ENCODE peak calls at places on chromosomes 11 and 22, in ten cellular contexts. F is mammary epithelial cell, T is OCI-LY7, C is foreskin keratinocyte, E is psoas muscle, I is heart right ventricle, Z is pancreas, R is adrenal gland, B is colonic mucosa, Q is SK-N-SH. Y is an unnamed sample.

GRCh38 chr11:59822989-59823566 is 12.5 kb upstream of the MRPL16 start:
- DNase-seq in F (peak), T (peak), C (no peak), E (no peak), I (no peak), Z (peak), R (peak), B (peak), Q (peak), Y (no peak)

GRCh38 chr22:31616315-31616980 is 45.6 kb downstream of the PISD start:
- DNase-seq in F (no peak), T (no peak), C (no peak), E (no peak), I (no peak), Z (no peak), R (peak), B (no peak), Q (no peak), Y (no peak)

GRCh38 chr11:1502971-1503707 is 16.6 kb upstream of the MOB2 start:
- DNase-seq in F (no peak), T (no peak), C (no peak), E (no peak), I (peak), Z (no peak), R (peak), B (no peak), Q (peak), Y (no peak)

GRCh38 chr11:75031224-75031753 is 42.6 kb downstream of the NEU3 start:
- DNase-seq in F (peak), T (no peak), C (peak), E (no peak), I (no peak), Z (no peak), R (peak), B (no peak), Q (no peak), Y (no peak)

GRCh38 chr22:20218981-20219380 is 49.1 kb downstream of the RTN4R start:
- DNase-seq in F (no peak), T (no peak), C (no peak), E (no peak), I (no peak), Z (no peak), R (no peak), B (no peak), Q (no peak), Y (no peak)

GRCh38 chr22:35846804-35847203 is 129.1 kb downstream of the APOL5 start:
- DNase-seq in F (no peak), T (no peak), C (no peak), E (no peak), I (no peak), Z (no peak), R (no peak), B (no peak), Q (no peak), Y (no peak)

GRCh38 chr22:38971202-38971601 is 10.9 kb upstream of the APOBEC3B start:
- DNase-seq in F (no peak), T (no peak), C (no peak), E (no peak), I (no peak), Z (no peak), R (no peak), B (no peak), Q (no peak), Y (no peak)

GRCh38 chr11:108963118-108963517 is 298.2 kb downstream of the DDX10 start:
- DNase-seq in F (no peak), T (no peak), C (no peak), E (no peak), I (no peak), Z (no peak), R (no peak), B (no peak), Q (no peak), Y (no peak)

GRCh38 chr22:50260801-50261614 is 475 bp downstream of the MAPK12 start:
- DNase-seq in F (peak), T (peak), C (no peak), E (no peak), I (peak), Z (no peak), R (no peak), B (no peak), Q (peak), Y (no peak)

GRCh38 chr11:77994434-77995362 is at the start of gene INTS4:
- DNase-seq in F (peak), T (peak), C (peak), E (peak), I (peak), Z (peak), R (peak), B (peak), Q (peak), Y (peak)

GRCh38 chr11:10758959-10759358 is 7.9 kb downstream of the CTR9 start:
- DNase-seq in F (no peak), T (peak), C (no peak), E (no peak), I (no peak), Z (no peak), R (no peak), B (no peak), Q (no peak), Y (no peak)

GRCh38 chr11:30346068-30346688 is 23.3 kb downstream of the ARL14EP start:
- DNase-seq in F (peak), T (peak), C (no peak), E (no peak), I (no peak), Z (no peak), R (no peak), B (no peak), Q (peak), Y (no peak)

GRCh38 chr11:124297921-124298320 is 15.8 kb downstream of the OR8D1 start:
- DNase-seq in F (peak), T (no peak), C (no peak), E (no peak), I (no peak), Z (no peak), R (no peak), B (no peak), Q (no peak), Y (no peak)

GRCh38 chr11:126352934-126353801 is 2.3 kb upstream of the ST3GAL4 start:
- DNase-seq in F (peak), T (peak), C (peak), E (no peak), I (no peak), Z (no peak), R (no peak), B (no peak), Q (no peak), Y (no peak)

GRCh38 chr11:47216141-47216798 is 1.5 kb downstream of the DDB2 start:
- DNase-seq in F (peak), T (peak), C (peak), E (peak), I (peak), Z (no peak), R (peak), B (peak), Q (peak), Y (peak)

GRCh38 chr11:30919389-30920172 is 333.4 kb upstream of the MPPED2 start:
- DNase-seq in F (no peak), T (no peak), C (no peak), E (no peak), I (no peak), Z (no peak), R (no peak), B (no peak), Q (no peak), Y (no peak)

GRCh38 chr11:20154381-20154780 is 5.9 kb downstream of the DBX1 start:
- DNase-seq in F (no peak), T (no peak), C (no peak), E (no peak), I (no peak), Z (no peak), R (no peak), B (no peak), Q (no peak), Y (no peak)

GRCh38 chr11:100752371-100753073 is 65.4 kb downstream of the ARHGAP42 start:
- DNase-seq in F (peak), T (no peak), C (no peak), E (no peak), I (no peak), Z (no peak), R (no peak), B (no peak), Q (no peak), Y (no peak)

GRCh38 chr11:115476463-115477286 is 27.5 kb downstream of the CADM1 start:
- DNase-seq in F (no peak), T (no peak), C (no peak), E (no peak), I (no peak), Z (no peak), R (no peak), B (no peak), Q (no peak), Y (no peak)
- H3K27ac ChIP-seq in F (no peak), T (no peak), C (no peak), E (no peak), I (no peak), Z (no peak), R (no peak), B (no peak), Q (peak), Y (no peak)

GRCh38 chr11:18012314-18012905 is 437 bp downstream of the SERGEF start:
- DNase-seq in F (peak), T (peak), C (no peak), E (peak), I (peak), Z (peak), R (peak), B (peak), Q (peak), Y (no peak)

GRCh38 chr11:18012906-18013781 is at the start of gene SERGEF:
- DNase-seq in F (peak), T (peak), C (peak), E (peak), I (peak), Z (peak), R (peak), B (peak), Q (peak), Y (peak)

GRCh38 chr11:18011633-18012313 is 1.1 kb downstream of the SERGEF start:
- DNase-seq in F (no peak), T (no peak), C (no peak), E (no peak), I (no peak), Z (no peak), R (no peak), B (peak), Q (peak), Y (no peak)

GRCh38 chr11:18010977-18011586 is 1.8 kb downstream of the SERGEF start:
- DNase-seq in F (no peak), T (no peak), C (no peak), E (no peak), I (no peak), Z (no peak), R (no peak), B (no peak), Q (no peak), Y (no peak)

GRCh38 chr11:18010271-18010670 is 2.6 kb downstream of the SERGEF start:
- DNase-seq in F (no peak), T (peak), C (no peak), E (no peak), I (no peak), Z (no peak), R (no peak), B (no peak), Q (no peak), Y (no peak)
- TF ChIP-seq CTCF in F (no peak), T (peak), C (peak), E (no peak), I (no peak), Z (no peak), R (no peak), B (no peak), Q (no peak), Y (no peak)

DNA sequence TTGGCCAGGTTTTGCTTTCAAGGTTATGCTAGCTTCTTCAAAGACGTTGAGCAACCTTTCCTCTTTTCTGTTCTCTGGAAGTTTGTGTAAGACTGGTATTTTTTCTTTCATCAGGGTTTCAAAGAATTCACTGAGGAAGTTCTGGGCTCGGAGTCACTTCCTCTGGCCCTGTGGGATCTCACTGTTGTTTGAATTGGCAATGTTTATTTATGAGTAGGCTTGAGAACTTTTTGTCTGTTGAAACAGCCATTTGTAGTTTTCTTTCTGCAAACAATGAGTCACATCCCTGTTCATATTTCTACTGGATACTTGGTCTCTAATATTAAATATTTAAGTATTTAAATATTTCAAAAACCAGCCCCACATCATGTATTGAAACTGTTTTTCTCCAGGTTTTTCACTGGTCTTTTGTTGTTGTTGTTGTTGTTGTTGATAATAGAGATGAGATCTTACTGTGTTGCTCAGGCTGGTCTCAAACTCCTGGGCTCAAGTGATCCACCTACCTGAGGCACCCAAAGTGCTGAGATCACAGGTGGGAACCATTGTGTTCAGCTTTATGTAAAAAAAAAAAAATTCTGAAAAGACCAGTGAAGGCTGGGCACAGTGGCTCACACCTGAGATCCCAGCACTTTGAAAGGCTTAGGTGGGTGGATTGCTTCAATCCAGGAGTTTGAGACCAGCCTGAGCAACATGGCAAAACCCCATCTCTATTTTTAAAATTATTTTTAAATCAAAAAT is 26.9 kb downstream of the SUSD2 start:
- DNase-seq in F (peak), T (no peak), C (peak), E (no peak), I (no peak), Z (peak), R (peak), B (no peak), Q (peak), Y (no peak)
- H3K27ac ChIP-seq in F (peak), T (no peak), C (peak), E (peak), I (peak), Z (peak), R (peak), B (peak), Q (peak), Y (peak)

GRCh38 chr11:69820441-69820840 is 1.2 kb upstream of the FGF3 start:
- DNase-seq in F (no peak), T (no peak), C (no peak), E (no peak), I (no peak), Z (no peak), R (no peak), B (no peak), Q (no peak), Y (no peak)

GRCh38 chr11:69819541-69820070 is 390 bp upstream of the FGF3 start:
- DNase-seq in F (no peak), T (no peak), C (no peak), E (no peak), I (no peak), Z (no peak), R (no peak), B (no peak), Q (peak), Y (no peak)

GRCh38 chr11:69817265-69818236 is 1.7 kb downstream of the FGF3 start:
- DNase-seq in F (peak), T (no peak), C (no peak), E (no peak), I (no peak), Z (no peak), R (no peak), B (no peak), Q (peak), Y (no peak)

GRCh38 chr11:69818243-69819108 is 740 bp downstream of the FGF3 start:
- DNase-seq in F (no peak), T (no peak), C (no peak), E (no peak), I (no peak), Z (no peak), R (no peak), B (no peak), Q (peak), Y (no peak)

DNA sequence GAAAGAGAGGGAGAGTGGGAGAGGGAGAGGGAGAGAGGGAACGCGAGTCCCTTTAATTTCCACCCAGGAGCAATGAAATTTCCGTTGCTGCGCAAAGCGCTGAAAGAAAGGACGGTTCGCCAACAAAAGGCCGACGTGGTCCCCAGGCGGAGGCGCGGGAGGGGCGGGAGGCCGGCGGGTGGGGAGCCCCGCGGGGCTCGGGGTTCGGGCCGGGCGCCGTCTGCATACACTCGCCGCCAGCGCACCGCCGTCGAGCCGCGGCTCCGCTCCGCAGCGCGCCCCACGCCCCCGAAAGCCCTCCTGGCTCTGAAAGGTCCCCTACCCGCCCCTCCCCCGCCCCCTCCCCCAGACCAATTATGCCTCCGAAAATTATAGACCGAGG is at the start of gene FGF3:
- DNase-seq in F (no peak), T (no peak), C (no peak), E (no peak), I (no peak), Z (no peak), R (no peak), B (no peak), Q (no peak), Y (no peak)
- TF ChIP-seq CTCF in F (no peak), T (no peak), C (no peak), E (no peak), I (no peak), Z (no peak), R (no peak), B (no peak), Q (no peak), Y (no peak)

GRCh38 chr11:86623736-86624135 is 48.7 kb downstream of the ME3 start:
- DNase-seq in F (no peak), T (no peak), C (peak), E (no peak), I (no peak), Z (no peak), R (no peak), B (no peak), Q (no peak), Y (no peak)
- H3K27ac ChIP-seq in F (peak), T (no peak), C (peak), E (no peak), I (no peak), Z (no peak), R (no peak), B (no peak), Q (no peak), Y (no peak)

DNA sequence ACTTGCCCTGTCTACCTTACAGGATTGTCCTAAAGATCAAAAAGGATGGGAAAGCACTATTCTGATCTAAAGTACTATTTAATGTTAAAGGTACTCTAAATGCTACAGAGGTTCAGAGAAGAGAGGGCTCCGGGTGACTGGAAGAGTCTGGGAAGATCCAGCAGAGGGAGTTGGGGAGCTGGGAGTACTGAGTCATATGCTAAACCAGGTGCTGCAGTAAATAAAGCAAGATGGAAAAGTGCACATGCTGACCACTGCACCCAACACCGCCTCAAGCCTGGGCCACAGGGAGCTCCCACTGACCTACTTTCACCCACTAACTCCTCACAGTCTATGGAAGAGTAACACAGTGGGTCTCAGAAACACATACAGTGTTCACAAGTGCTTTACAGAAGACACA is 49.3 kb downstream of the WT1 start:
- DNase-seq in F (peak), T (no peak), C (peak), E (no peak), I (no peak), Z (no peak), R (peak), B (peak), Q (peak), Y (no peak)
- TF ChIP-seq CTCF in F (peak), T (peak), C (peak), E (no peak), I (peak), Z (no peak), R (peak), B (no peak), Q (peak), Y (no peak)

DNA sequence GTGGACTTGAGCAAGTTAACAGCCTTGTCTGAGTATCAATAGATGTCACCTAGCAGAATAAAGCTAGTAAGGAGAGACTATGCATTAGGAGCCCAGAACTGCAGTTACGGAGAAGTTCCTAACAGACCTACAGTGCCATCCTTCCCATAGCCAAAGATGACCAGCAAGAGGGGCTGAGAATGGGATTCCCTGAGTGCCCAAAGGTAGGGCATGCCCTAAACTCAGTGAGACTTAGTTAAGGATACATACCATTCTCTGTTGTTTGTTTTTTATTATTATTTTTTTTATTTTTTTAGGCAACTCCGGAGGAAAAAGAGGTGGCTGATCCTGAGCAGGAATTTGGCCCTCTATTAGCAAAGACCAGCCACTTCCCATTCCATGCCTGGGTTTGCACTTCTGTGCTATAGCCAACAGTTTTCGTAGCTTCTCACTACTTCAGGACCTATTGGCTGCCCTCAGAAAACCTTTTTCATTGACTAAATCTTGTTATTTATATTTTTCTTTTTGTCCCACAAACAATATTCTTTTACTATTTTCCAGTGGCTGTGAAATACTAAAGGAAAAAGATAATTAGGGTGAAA is 33.3 kb upstream of the CCDC34 start:
- DNase-seq in F (no peak), T (no peak), C (no peak), E (no peak), I (no peak), Z (no peak), R (no peak), B (no peak), Q (no peak), Y (no peak)
- H3K27ac ChIP-seq in F (no peak), T (no peak), C (no peak), E (no peak), I (no peak), Z (peak), R (no peak), B (peak), Q (no peak), Y (no peak)

DNA sequence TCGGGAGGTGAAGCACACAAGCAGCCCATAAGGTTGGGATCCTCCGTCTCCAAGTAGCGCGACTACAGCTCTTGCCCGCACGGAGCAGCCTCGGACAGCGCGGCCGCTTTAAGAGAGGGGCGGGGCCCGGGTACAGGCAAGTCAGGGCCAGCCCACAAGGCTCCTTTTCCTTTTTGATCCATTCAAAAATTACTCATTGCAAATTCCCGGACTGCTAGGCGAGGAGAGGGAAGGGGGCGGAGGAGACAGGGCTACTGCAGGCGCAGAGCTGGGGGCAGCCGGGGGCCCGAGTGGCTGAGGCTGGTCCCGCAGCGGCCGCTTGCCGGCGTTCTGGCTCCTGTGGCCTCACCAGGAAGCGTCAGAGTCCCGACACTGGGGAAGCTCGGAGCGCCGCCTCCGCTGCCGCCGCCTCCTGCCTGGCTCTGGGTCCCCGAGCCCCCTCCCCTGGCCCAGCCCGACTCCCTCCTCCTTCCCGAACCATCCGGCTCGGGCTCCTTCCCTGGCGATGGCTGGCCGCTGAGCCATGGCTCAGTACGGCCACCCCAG is at the start of gene UBASH3B:
- DNase-seq in F (peak), T (peak), C (peak), E (peak), I (peak), Z (peak), R (peak), B (peak), Q (peak), Y (peak)
- TF ChIP-seq CTCF in F (no peak), T (no peak), C (peak), E (peak), I (peak), Z (no peak), R (no peak), B (no peak), Q (no peak), Y (peak)

GRCh38 chr11:72575533-72576170 is 98.6 kb downstream of the PDE2A start:
- DNase-seq in F (no peak), T (no peak), C (no peak), E (no peak), I (no peak), Z (no peak), R (peak), B (no peak), Q (no peak), Y (no peak)
- H3K27ac ChIP-seq in F (no peak), T (no peak), C (no peak), E (no peak), I (no peak), Z (no peak), R (no peak), B (no peak), Q (no peak), Y (no peak)

Y was measured in ascending aorta.